ENCODE peak calls at places on chromosomes 7 and 10, in nine cellular contexts. D is CD8-positive, alpha-beta memory T cell; F is lower lobe of right lung; Y is MM.1S; G is mammary epithelial cell; L is WERI-Rb-1; E is uterus; V is sigmoid colon; R is lung. Q is an unnamed sample.

GRCh38 chr10:97399843-97400545 is 1.1 kb downstream of the RRP12 start:
- DNase-seq in D (peak; percentile 69), F (no peak), Y (peak; percentile 77), G (peak; percentile 70), L (no peak), E (no peak), V (no peak), R (peak; percentile 52), Q (no peak)

GRCh38 chr7:15489383-15489782 is 72.4 kb downstream of the AGMO start:
- DNase-seq in D (no peak), F (no peak), Y (no peak), G (no peak), L (no peak), E (peak; percentile 28), V (no peak), R (no peak), Q (no peak)

GRCh38 chr10:1009071-1009494 is 16.6 kb downstream of the IDI2 start:
- DNase-seq in D (no peak), F (no peak), Y (no peak), G (no peak), L (no peak), E (no peak), V (no peak), R (no peak), Q (no peak)

GRCh38 chr10:24374134-24374915 is 165.4 kb downstream of the KIAA1217 start:
- DNase-seq in D (no peak), F (no peak), Y (no peak), G (peak; percentile 23), L (no peak), E (no peak), V (no peak), R (no peak), Q (no peak)

GRCh38 chr10:96512997-96513685 is 585 bp downstream of the TLL2 start:
- DNase-seq in D (peak; percentile 61), F (no peak), Y (no peak), G (no peak), L (no peak), E (no peak), V (no peak), R (no peak), Q (no peak)

GRCh38 chr7:74522281-74522905 is 68.7 kb downstream of the GTF2IRD1 start:
- DNase-seq in D (no peak), F (no peak), Y (no peak), G (no peak), L (no peak), E (no peak), V (no peak), R (no peak), Q (no peak)

GRCh38 chr7:81600608-81601007 is 169.2 kb downstream of the HGF start:
- DNase-seq in D (no peak), F (no peak), Y (no peak), G (peak; percentile 46), L (no peak), E (no peak), V (no peak), R (no peak), Q (no peak)

GRCh38 chr10:115949282-115949844 is 323.6 kb downstream of the GFRA1 start:
- DNase-seq in D (no peak), F (no peak), Y (no peak), G (no peak), L (peak; percentile 21), E (no peak), V (no peak), R (no peak), Q (no peak)

GRCh38 chr10:34731885-34732701 is 83.0 kb downstream of the PARD3 start:
- DNase-seq in D (no peak), F (no peak), Y (no peak), G (peak; percentile 73), L (no peak), E (no peak), V (no peak), R (no peak), Q (no peak)

GRCh38 chr7:714251-714671 is 12.2 kb upstream of the DNAAF5 start:
- DNase-seq in D (no peak), F (peak; percentile 35), Y (no peak), G (no peak), L (no peak), E (no peak), V (peak; percentile 53), R (no peak), Q (no peak)

GRCh38 chr10:58064714-58065528 is 202.8 kb downstream of the IPMK start:
- DNase-seq in D (no peak), F (no peak), Y (peak; percentile 65), G (peak; percentile 43), L (peak; percentile 18), E (no peak), V (no peak), R (no peak), Q (no peak)

GRCh38 chr7:98250789-98251188 is 1.2 kb downstream of the TECPR1 start:
- DNase-seq in D (peak; percentile 63), F (no peak), Y (peak; percentile 67), G (no peak), L (peak; percentile 46), E (no peak), V (no peak), R (no peak), Q (no peak)

DNA sequence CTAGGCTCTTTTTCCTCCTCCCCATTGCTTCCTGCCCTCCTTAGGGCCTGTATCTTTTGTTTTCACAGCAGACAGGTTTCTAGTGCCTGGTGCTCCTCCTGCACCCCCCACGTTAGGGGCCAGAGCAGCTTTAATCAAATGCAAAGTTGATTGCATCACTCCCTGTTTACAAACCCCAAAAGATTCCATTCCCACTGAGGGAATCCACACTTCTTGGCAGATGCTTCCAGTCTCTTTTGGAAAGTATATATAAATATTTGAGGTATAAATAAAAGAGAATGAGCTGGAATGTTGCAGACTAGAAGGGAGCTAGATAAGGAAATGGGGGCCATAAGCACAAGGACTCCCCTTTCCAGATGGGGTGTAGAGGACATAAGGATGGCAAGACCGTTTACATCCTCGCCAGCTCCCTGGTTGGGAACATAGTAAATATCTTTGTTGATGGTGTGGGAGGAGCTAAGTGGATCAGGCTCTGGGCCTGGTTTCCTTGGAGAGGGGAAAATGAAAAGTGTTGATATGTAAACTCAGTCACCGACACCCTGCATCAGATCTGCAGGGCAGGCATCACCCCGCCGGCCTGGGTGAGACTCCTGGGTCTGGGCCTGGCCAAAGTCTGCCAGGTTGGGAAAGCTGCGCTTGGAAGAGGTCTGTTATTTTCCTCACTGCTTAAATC is 6.2 kb downstream of the RARRES2 start:
- DNase-seq in D (no peak), F (no peak), Y (no peak), G (no peak), L (no peak), E (peak; percentile 50), V (no peak), R (no peak), Q (no peak)
- H3K27ac ChIP-seq in D (no peak overlapping the region), F (peak overlapping the region; percentile 62), Y (no peak overlapping the region), G (no peak overlapping the region), L (no peak overlapping the region), E (peak overlapping the region; percentile 85), V (peak overlapping the region; percentile 93), R (peak overlapping the region; percentile 23), Q (peak overlapping the region; percentile 30)

DNA sequence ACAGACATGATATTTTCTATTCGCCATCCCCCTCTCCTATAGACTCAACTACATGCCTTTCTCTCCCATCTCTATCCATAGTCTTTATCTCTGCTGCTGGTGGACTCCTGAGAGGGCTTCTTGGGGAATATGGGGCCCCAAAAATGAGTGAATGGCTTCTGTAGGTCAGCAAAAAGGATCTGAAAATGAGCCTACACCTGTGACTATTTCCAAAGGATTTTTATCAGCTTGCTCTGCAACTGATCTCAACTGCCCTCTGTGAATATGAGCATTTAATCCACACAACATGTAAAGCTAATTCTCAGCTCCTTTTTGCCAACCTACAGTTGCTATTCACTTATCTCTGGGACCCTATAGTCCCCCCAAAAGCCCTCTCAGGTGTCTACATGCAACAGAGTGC is 36.2 kb downstream of the PRSS2 start:
- DNase-seq in D (no peak), F (no peak), Y (no peak), G (no peak), L (no peak), E (no peak), V (no peak), R (no peak), Q (no peak)
- H3K4me3 ChIP-seq in D (peak overlapping the region; percentile 47), F (no peak overlapping the region), Y (no peak overlapping the region), G (no peak overlapping the region), L (no peak overlapping the region), E (no peak overlapping the region), V (no peak overlapping the region), R (no peak overlapping the region), Q (no peak overlapping the region)

GRCh38 chr10:129605266-129605985 is 138.4 kb downstream of the MGMT start:
- DNase-seq in D (no peak), F (no peak), Y (no peak), G (no peak), L (no peak), E (no peak), V (no peak), R (no peak), Q (no peak)
- H3K27ac ChIP-seq in D (no peak overlapping the region), F (no peak overlapping the region), Y (no peak overlapping the region), G (no peak overlapping the region), L (no peak overlapping the region), E (no peak overlapping the region), V (no peak overlapping the region), R (no peak overlapping the region), Q (no peak overlapping the region)

GRCh38 chr10:93280699-93281366 is 201.3 kb downstream of the MYOF start:
- DNase-seq in D (no peak), F (no peak), Y (no peak), G (no peak), L (peak; percentile 79), E (no peak), V (no peak), R (no peak), Q (no peak)
- H3K4me3 ChIP-seq in D (no peak overlapping the region), F (no peak overlapping the region), Y (no peak overlapping the region), G (no peak overlapping the region), L (no peak overlapping the region), E (no peak overlapping the region), V (no peak overlapping the region), R (no peak overlapping the region), Q (no peak overlapping the region)

DNA sequence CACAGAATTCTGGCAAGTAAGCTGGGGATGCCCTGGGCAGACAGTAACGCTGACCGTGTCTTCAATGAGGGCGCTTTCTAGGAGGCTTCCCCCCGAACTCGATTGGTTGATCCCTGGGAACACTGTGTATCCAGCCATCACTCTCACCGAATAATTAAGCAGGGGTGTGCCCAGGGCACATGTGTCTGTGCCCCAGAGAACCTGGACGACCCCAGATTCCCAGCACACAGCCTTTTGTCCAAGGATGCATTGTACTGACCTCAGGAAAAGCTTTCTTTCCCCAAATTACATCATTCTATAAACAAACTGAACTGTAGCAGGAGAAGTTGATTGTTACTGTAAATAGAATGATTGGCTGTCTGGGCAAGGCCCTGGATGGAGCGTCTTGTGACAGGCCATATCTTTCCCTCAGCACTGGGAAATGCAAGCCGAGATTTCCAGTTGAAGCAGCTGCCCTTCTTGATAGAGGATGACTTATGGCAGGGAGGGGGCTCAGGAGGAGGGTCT is 6.6 kb upstream of the DEPP1 start:
- DNase-seq in D (no peak), F (no peak), Y (no peak), G (no peak), L (no peak), E (no peak), V (peak; percentile 59), R (no peak), Q (peak; percentile 66)
- H3K27ac ChIP-seq in D (no peak overlapping the region), F (peak overlapping the region; percentile 72), Y (no peak overlapping the region), G (no peak overlapping the region), L (no peak overlapping the region), E (no peak overlapping the region), V (peak overlapping the region; percentile 59), R (peak overlapping the region; percentile 75), Q (peak overlapping the region; percentile 96)

Q was measured in tibial artery.